ENCODE peak calls at places on chromosomes 1 and 21, in nine cellular contexts. L, T, P, B, N, I, C, M and J are unnamed samples.

GRCh38 chr1:12543747-12544146 is 74.3 kb downstream of the DHRS3 start:
- DNase-seq in L (no peak), T (no peak), P (no peak), B (no peak), N (no peak), I (no peak), C (no peak), M (no peak), J (no peak)

GRCh38 chr21:14306143-14306907 is 76.6 kb downstream of the HSPA13 start:
- DNase-seq in L (no peak), T (no peak), P (peak; percentile 3), B (peak; percentile 26), N (no peak), I (no peak), C (no peak), M (no peak), J (no peak)

GRCh38 chr1:246781212-246781611 is 57.0 kb downstream of the SCCPDH start:
- DNase-seq in L (no peak), T (no peak), P (no peak), B (no peak), N (no peak), I (no peak), C (no peak), M (no peak), J (no peak)

GRCh38 chr1:160400646-160401486 is 502 bp downstream of the VANGL2 start:
- DNase-seq in L (no peak), T (peak; percentile 86), P (no peak), B (no peak), N (no peak), I (no peak), C (peak; percentile 75), M (no peak), J (peak; percentile 41)

GRCh38 chr1:171852273-171852672 is 11.0 kb downstream of the DNM3 start:
- DNase-seq in L (no peak), T (no peak), P (peak; percentile 10), B (no peak), N (no peak), I (no peak), C (no peak), M (no peak), J (no peak)

GRCh38 chr21:29689753-29690152 is 250.0 kb downstream of the GRIK1 start:
- DNase-seq in L (no peak), T (no peak), P (no peak), B (no peak), N (no peak), I (no peak), C (no peak), M (no peak), J (no peak)

GRCh38 chr1:206586501-206587445 is 25.5 kb downstream of the EIF2D start:
- DNase-seq in L (no peak), T (no peak), P (no peak), B (no peak), N (no peak), I (no peak), C (no peak), M (no peak), J (no peak)

GRCh38 chr1:234722904-234723588 is 113.1 kb upstream of the IRF2BP2 start:
- DNase-seq in L (peak; percentile 74), T (peak; percentile 56), P (peak; percentile 87), B (peak; percentile 65), N (peak; percentile 89), I (peak; percentile 40), C (peak; percentile 81), M (peak; percentile 54), J (no peak)

GRCh38 chr1:53093451-53093754 is 31.4 kb downstream of the PODN start:
- DNase-seq in L (no peak), T (no peak), P (no peak), B (no peak), N (no peak), I (no peak), C (no peak), M (no peak), J (no peak)

GRCh38 chr1:2230781-2231666 is 2.9 kb downstream of the SKI start:
- DNase-seq in L (no peak), T (peak; percentile 53), P (no peak), B (peak; percentile 67), N (peak; percentile 55), I (peak; percentile 37), C (no peak), M (no peak), J (peak; percentile 38)

GRCh38 chr1:234486858-234487830 is 8.2 kb upstream of the TARBP1 start:
- DNase-seq in L (peak; percentile 47), T (peak; percentile 34), P (peak; percentile 84), B (peak; percentile 64), N (peak; percentile 46), I (no peak), C (peak; percentile 75), M (no peak), J (peak; percentile 45)

GRCh38 chr21:41992576-41992975 is 17.6 kb downstream of the ZBTB21 start:
- DNase-seq in L (no peak), T (no peak), P (no peak), B (no peak), N (no peak), I (no peak), C (no peak), M (no peak), J (no peak)

GRCh38 chr1:14791611-14792010 is 193.1 kb downstream of the KAZN start:
- DNase-seq in L (no peak), T (no peak), P (no peak), B (no peak), N (no peak), I (no peak), C (no peak), M (no peak), J (no peak)

GRCh38 chr21:43025636-43026180 is 49.9 kb downstream of the CBS start:
- DNase-seq in L (no peak), T (no peak), P (peak; percentile 85), B (no peak), N (no peak), I (no peak), C (no peak), M (no peak), J (no peak)

GRCh38 chr21:38244885-38245869 is 11.6 kb upstream of the KCNJ15 start:
- DNase-seq in L (no peak), T (no peak), P (peak; percentile 98), B (no peak), N (no peak), I (peak; percentile 25), C (no peak), M (no peak), J (no peak)

GRCh38 chr1:117673405-117673804 is 67.6 kb downstream of the TENT5C start:
- DNase-seq in L (no peak), T (no peak), P (peak; percentile 90), B (no peak), N (no peak), I (no peak), C (peak; percentile 30), M (no peak), J (no peak)

GRCh38 chr1:84884671-84885389 is 8.2 kb downstream of the LPAR3 start:
- DNase-seq in L (no peak), T (no peak), P (no peak), B (no peak), N (no peak), I (no peak), C (no peak), M (no peak), J (no peak)
- TF ChIP-seq CTCF in L (no peak), T (no peak), P (no peak), B (no peak), N (no peak), I (no peak), C (no peak), M (no peak), J (no peak)

DNA sequence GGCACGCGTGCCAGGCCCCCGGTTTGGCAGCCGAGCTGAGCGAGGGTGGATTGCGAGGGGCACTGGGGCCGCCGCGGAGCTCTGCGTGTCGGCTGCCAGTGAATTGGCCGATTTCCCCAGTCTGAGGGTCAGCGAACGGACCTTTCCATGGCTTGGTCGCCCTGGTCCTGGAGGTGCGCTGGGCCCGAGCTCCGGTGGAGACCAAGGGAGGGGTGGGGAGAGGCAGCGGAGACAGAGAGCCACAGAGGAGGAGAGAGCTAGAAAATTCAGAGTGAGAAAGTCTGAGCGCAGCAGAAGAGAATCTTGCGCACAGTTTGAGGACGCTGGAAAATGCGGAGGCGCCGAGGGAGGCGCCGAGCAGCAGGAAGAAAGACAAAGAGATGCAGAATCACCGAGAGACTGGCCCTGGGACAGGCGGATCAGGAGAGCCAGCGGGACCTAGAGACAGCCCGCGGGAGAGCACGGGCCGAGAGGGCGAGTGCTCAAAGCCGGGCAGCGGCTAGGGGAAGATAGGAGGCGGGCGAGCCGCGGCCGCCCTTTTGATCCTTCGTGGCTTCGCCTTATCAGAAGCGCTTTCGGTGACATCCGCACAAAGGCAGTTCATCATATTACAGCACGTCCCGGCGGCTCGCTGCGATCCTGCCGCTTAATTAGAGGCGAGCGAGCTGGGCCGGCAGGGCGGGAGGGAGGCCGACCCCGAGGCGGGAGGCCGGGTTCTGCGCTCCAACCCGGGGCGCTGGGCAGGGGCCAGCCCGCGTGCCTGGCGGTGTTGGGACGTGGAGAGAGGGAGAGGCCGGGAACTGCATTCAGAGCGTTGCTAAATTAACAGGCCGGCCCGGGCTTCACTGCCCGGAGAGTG is 12.7 kb downstream of the PAX7 start:
- DNase-seq in L (no peak), T (peak; percentile 73), P (no peak), B (peak; percentile 59), N (no peak), I (no peak), C (no peak), M (no peak), J (no peak)
- H3K4me1 ChIP-seq in L (peaks cover 24% of the 10 kb centered on the region), T (no peaks in the 10 kb centered on the region), P (no peaks in the 10 kb centered on the region), B (no peaks in the 10 kb centered on the region), N (no peaks in the 10 kb centered on the region), I (peaks cover 34% of the 10 kb centered on the region), C (peaks cover 12% of the 10 kb centered on the region), M (no peaks in the 10 kb centered on the region), J (peaks cover 8% of the 10 kb centered on the region)

GRCh38 chr1:201895913-201896807 is 7.5 kb downstream of the SHISA4 start:
- DNase-seq in L (peak; percentile 90), T (peak; percentile 92), P (peak; percentile 94), B (peak; percentile 97), N (peak; percentile 96), I (peak; percentile 71), C (peak; percentile 93), M (peak; percentile 83), J (peak; percentile 90)
- H3K4me3 ChIP-seq in L (no peak overlapping the region), T (peak overlapping the region; percentile 10), P (no peak overlapping the region), B (no peak overlapping the region), N (no peak overlapping the region), I (no peak overlapping the region), C (no peak overlapping the region), M (no peak overlapping the region), J (no peak overlapping the region)

GRCh38 chr1:20216574-20216973 is 30.3 kb upstream of the PLA2G2C start:
- DNase-seq in L (no peak), T (peak; percentile 39), P (peak; percentile 10), B (peak; percentile 36), N (no peak), I (no peak), C (peak; percentile 34), M (no peak), J (no peak)
- TF ChIP-seq CTCF in L (no peak), T (no peak), P (peak; percentile 34), B (peak; percentile 62), N (no peak), I (no peak), C (peak; percentile 34), M (no peak), J (no peak)

GRCh38 chr1:36236302-36236701 is 12.1 kb downstream of the THRAP3 start:
- DNase-seq in L (no peak), T (no peak), P (no peak), B (no peak), N (no peak), I (no peak), C (no peak), M (no peak), J (no peak)
- H3K4me1 ChIP-seq in L (peaks cover 95% of the 10 kb centered on the region), T (no peaks in the 10 kb centered on the region), P (peaks cover 14% of the 10 kb centered on the region), B (peaks cover 6% of the 10 kb centered on the region), N (no peaks in the 10 kb centered on the region), I (peaks cover 23% of the 10 kb centered on the region), C (peaks cover 16% of the 10 kb centered on the region), M (peaks cover 20% of the 10 kb centered on the region), J (peaks cover 88% of the 10 kb centered on the region)